ENCODE peak calls at places on chromosomes 2 and 18, in four cellular contexts. I is uterus, K is heart left ventricle, H is GM12864. L is an unnamed sample.

GRCh38 chr2:23524261-23524706 is 139.3 kb downstream of the KLHL29 start:
- DNase-seq in H (no peak), I (peak; percentile 52), K (no peak), L (peak; percentile 74)

GRCh38 chr2:100779908-100780202 is 40.1 kb upstream of the NPAS2 start:
- DNase-seq in K (no peak), I (no peak), H (no peak), L (no peak)

GRCh38 chr2:223586261-223586660 is 15.9 kb downstream of the SCG2 start:
- DNase-seq in H (no peak), K (no peak), I (no peak), L (peak; percentile 88)

GRCh38 chr2:121237980-121238665 is 46.9 kb downstream of the TFCP2L1 start:
- DNase-seq in H (no peak), I (no peak), K (peak; percentile 13), L (no peak)

GRCh38 chr2:135030826-135031225 is 16.4 kb downstream of the MAP3K19 start:
- DNase-seq in I (no peak), H (no peak), K (no peak), L (peak; percentile 40)

GRCh38 chr2:66897676-66898280 is 462.9 kb downstream of the MEIS1 start:
- DNase-seq in I (peak; percentile 36), H (no peak), K (no peak), L (peak; percentile 45)

GRCh38 chr2:64329848-64330247 is 124.1 kb upstream of the LGALSL start:
- DNase-seq in H (no peak), K (peak; percentile 47), I (no peak), L (peak; percentile 40)

GRCh38 chr2:10659898-10660568 is 29.7 kb downstream of the NOL10 start:
- DNase-seq in I (peak; percentile 20), K (peak; percentile 68), H (no peak), L (peak; percentile 82)

GRCh38 chr2:153939124-153939796 is 67.5 kb downstream of the GALNT13 start:
- DNase-seq in H (no peak), K (no peak), I (no peak), L (no peak)

GRCh38 chr18:36186461-36187137 is 698 bp upstream of the MOCOS start:
- DNase-seq in I (peak; percentile 30), H (no peak), K (peak; percentile 58), L (peak; percentile 26)

GRCh38 chr2:135685361-135685760 is 56.3 kb upstream of the UBXN4 start:
- DNase-seq in K (no peak), H (no peak), I (no peak), L (peak; percentile 33)

GRCh38 chr18:74546751-74547530 is 12.6 kb downstream of the CNDP1 start:
- DNase-seq in I (peak; percentile 22), K (peak; percentile 74), H (no peak), L (peak; percentile 57)

GRCh38 chr2:11477994-11478393 is 12.0 kb upstream of the E2F6 start:
- DNase-seq in K (peak; percentile 86), H (peak; percentile 62), I (peak; percentile 87), L (peak; percentile 78)

GRCh38 chr2:26230806-26231205 is 13.6 kb downstream of the HADHA start:
- DNase-seq in I (no peak), K (no peak), H (no peak), L (no peak)

GRCh38 chr2:235064980-235065379 is 113.2 kb downstream of the SH3BP4 start:
- DNase-seq in K (no peak), H (no peak), I (no peak), L (no peak)

GRCh38 chr2:146934921-146935320 is 909.9 kb upstream of the ACVR2A start:
- DNase-seq in K (no peak), I (no peak), H (no peak), L (no peak)

GRCh38 chr18:44893045-44893706 is 212.5 kb downstream of the SETBP1 start:
- DNase-seq in H (no peak), I (no peak), K (no peak), L (no peak)

GRCh38 chr18:71036783-71037182 is 747.9 kb downstream of the SOCS6 start:
- DNase-seq in K (no peak), I (no peak), H (no peak), L (no peak)

GRCh38 chr18:36769172-36769571 is 59.6 kb downstream of the TPGS2 start:
- DNase-seq in I (no peak), H (no peak), K (no peak), L (no peak)

GRCh38 chr2:8750221-8750620 is 68.4 kb downstream of the ID2 start:
- DNase-seq in K (no peak), I (no peak), H (no peak), L (peak; percentile 13)

GRCh38 chr18:49178736-49179135 is 228.0 kb upstream of the SMAD7 start:
- DNase-seq in K (no peak), I (no peak), H (no peak), L (peak; percentile 29)

GRCh38 chr2:203840816-203841215 is 26.8 kb upstream of the CTLA4 start:
- DNase-seq in H (no peak), K (no peak), I (no peak), L (no peak)

GRCh38 chr2:117055499-117056375 is 758.8 kb upstream of the DDX18 start:
- DNase-seq in K (no peak), H (no peak), I (no peak), L (no peak)

GRCh38 chr2:96089356-96090180 is 26.8 kb downstream of the ADRA2B start:
- DNase-seq in K (peak; percentile 67), I (peak; percentile 18), H (no peak), L (no peak)

GRCh38 chr2:208227581-208228232 is 27.2 kb downstream of the IDH1 start:
- DNase-seq in H (no peak), K (no peak), I (no peak), L (no peak)

GRCh38 chr2:222912117-222912516 is 51.3 kb downstream of the ACSL3 start:
- DNase-seq in K (no peak), I (no peak), H (peak; percentile 96), L (peak; percentile 81)

GRCh38 chr2:18169121-18169786 is 290.8 kb downstream of the KCNS3 start:
- DNase-seq in K (no peak), I (no peak), H (no peak), L (no peak)

GRCh38 chr2:191481305-191482075 is 196.4 kb upstream of the NABP1 start:
- DNase-seq in K (no peak), I (no peak), H (no peak), L (no peak)

GRCh38 chr2:191166111-191166755 is 15.4 kb upstream of the STAT4 start:
- DNase-seq in H (no peak), K (no peak), I (no peak), L (no peak)

GRCh38 chr2:189641565-189641964 is 19.7 kb upstream of the ASNSD1 start:
- DNase-seq in I (no peak), K (no peak), H (no peak), L (no peak)

GRCh38 chr2:237922641-237923361 is 44.0 kb upstream of the UBE2F start:
- DNase-seq in I (no peak), K (no peak), H (no peak), L (no peak)

GRCh38 chr18:8844721-8845148 is 139.4 kb downstream of the MTCL1 start:
- DNase-seq in H (no peak), I (no peak), K (no peak), L (no peak)

GRCh38 chr2:96249654-96250053 is 16.1 kb downstream of the TMEM127 start:
- DNase-seq in I (peak; percentile 49), K (no peak), H (no peak), L (peak; percentile 92)

GRCh38 chr2:42922293-42922692 is 129.9 kb upstream of the HAAO start:
- DNase-seq in H (no peak), K (no peak), I (no peak), L (no peak)

GRCh38 chr2:42923632-42924425 is 131.4 kb upstream of the HAAO start:
- DNase-seq in H (no peak), K (no peak), I (no peak), L (peak; percentile 60)

GRCh38 chr2:42922790-42923631 is 130.6 kb upstream of the HAAO start:
- DNase-seq in I (no peak), H (no peak), K (no peak), L (peak; percentile 100)

GRCh38 chr2:42925742-42926437 is 133.5 kb upstream of the HAAO start:
- DNase-seq in K (no peak), H (no peak), I (no peak), L (peak; percentile 66)

GRCh38 chr2:42924436-42924897 is 132.1 kb upstream of the HAAO start:
- DNase-seq in I (no peak), H (no peak), K (no peak), L (no peak)
- H3K4me3 ChIP-seq in I (no peak overlapping the region), H (no peak overlapping the region), K (no peak overlapping the region), L (peak overlapping the region; percentile 8)

DNA sequence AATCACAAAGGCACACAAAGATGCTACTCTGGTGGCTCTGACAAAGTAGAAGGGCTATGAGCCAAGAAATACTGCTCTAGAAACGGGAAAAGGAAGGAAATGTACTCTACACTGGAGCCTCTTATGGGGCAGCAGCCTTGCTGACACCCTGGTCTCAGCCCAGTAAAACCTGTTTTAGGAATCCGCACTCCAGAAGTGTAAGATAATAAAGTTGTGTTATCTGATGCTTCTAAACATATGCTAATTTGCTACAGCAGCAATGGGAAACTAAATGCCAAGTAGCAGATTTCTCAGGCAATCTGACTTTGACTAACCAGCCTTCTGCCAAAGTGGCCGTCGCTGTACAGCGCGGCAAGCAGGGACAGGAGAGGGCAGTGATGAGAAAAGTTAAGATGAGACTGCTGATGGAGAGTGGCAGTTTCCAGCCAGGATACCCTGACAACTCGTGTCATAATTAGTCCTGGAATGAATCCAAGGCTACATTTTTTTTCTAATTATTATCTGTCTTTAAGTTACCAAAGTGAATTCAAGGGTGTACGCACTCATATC is 99.0 kb downstream of the NETO1 start:
- DNase-seq in H (no peak), I (no peak), K (no peak), L (no peak)
- TF ChIP-seq CTCF in H (no peak), I (no peak), K (no peak), L (no peak)

GRCh38 chr2:115505331-115505730 is 1062.9 kb downstream of the DPP10 start:
- DNase-seq in H (no peak), I (no peak), K (no peak), L (no peak)
- H3K4me3 ChIP-seq in H (no peak overlapping the region), I (no peak overlapping the region), K (no peak overlapping the region), L (no peak overlapping the region)

GRCh38 chr2:70890469-70891065 is 45.1 kb upstream of the ATP6V1B1 start:
- DNase-seq in H (no peak), I (no peak), K (no peak), L (peak; percentile 11)

GRCh38 chr2:70888389-70888924 is 47.2 kb upstream of the ATP6V1B1 start:
- DNase-seq in H (no peak), K (no peak), I (no peak), L (no peak)

GRCh38 chr2:70887550-70888229 is 48.0 kb upstream of the ATP6V1B1 start:
- DNase-seq in I (no peak), K (peak; percentile 41), H (no peak), L (no peak)

GRCh38 chr2:70889716-70890037 is 46.0 kb upstream of the ATP6V1B1 start:
- DNase-seq in H (no peak), K (no peak), I (no peak), L (no peak)

DNA sequence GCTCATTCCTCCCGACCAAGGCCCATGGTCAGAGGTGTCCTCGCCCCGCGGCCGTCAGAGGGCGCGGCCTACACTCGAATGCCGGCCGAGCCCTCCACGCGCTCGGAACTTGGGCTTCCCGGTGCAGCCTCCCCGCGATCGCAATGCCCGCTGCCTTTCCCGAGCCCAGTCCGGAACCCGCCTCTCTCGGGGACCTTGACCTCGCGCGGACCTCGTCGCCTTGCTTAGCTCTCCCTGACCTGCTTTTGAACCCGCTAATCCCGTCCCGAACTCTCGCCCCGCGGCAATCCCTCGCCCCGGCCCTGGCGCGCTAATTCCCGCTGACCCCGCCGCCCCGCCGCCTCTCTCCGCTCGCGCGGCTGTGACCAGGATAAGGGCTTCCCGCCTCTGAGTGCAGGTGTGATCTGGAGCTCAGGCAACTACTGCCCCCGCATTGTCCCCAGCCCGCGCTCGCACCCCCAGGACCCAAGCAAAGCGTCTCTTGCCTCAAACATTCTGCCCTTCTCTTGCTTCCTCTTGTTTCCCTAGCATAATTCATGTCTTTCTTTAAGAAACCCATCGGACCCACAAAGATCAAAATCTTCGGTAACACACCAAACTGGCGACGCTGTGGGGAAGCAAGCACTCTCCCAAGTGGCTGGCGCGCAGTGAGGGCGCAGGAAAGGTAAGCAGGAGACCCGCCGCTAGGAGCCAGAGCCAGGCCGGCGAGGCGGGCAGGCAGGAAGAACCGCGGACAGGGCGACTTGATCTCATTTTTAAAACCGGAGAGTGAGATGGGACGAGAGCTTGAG is 46.6 kb upstream of the ATP6V1B1 start:
- DNase-seq in I (no peak), H (no peak), K (no peak), L (no peak)
- TF ChIP-seq CTCF in I (no peak), H (no peak), K (no peak), L (no peak)

L was measured in AG10803.